ENCODE peak calls at places on chromosome 15, in ten cellular contexts. B, T, K, Q, P, A, F, Z, L and R are unnamed samples.

GRCh38 chr15:71800835-71801745 is 9.3 kb upstream of the NR2E3 start:
- DNase-seq in B (peak), T (no peak), K (no peak), Q (peak), P (no peak), A (peak), F (peak), Z (peak), L (peak), R (peak)

GRCh38 chr15:20356444-20357138 is 185.0 kb downstream of the GOLGA6L6 start:
- DNase-seq in B (no peak), T (peak), K (peak), Q (no peak), P (no peak), A (peak), F (no peak), Z (no peak), L (no peak), R (no peak)

GRCh38 chr15:78203346-78204225 is 30.8 kb downstream of the ACSBG1 start:
- DNase-seq in B (no peak), T (peak), K (peak), Q (no peak), P (no peak), A (no peak), F (no peak), Z (no peak), L (no peak), R (no peak)

GRCh38 chr15:28098766-28099554 is at the start of gene OCA2:
- DNase-seq in B (peak), T (peak), K (peak), Q (no peak), P (peak), A (peak), F (peak), Z (no peak), L (no peak), R (peak)

GRCh38 chr15:64029111-64029510 is 17.2 kb downstream of the DAPK2 start:
- DNase-seq in B (no peak), T (no peak), K (no peak), Q (no peak), P (no peak), A (no peak), F (no peak), Z (no peak), L (peak), R (no peak)

GRCh38 chr15:80055933-80056332 is 3.5 kb upstream of the ZFAND6 start:
- DNase-seq in B (no peak), T (no peak), K (no peak), Q (no peak), P (no peak), A (no peak), F (no peak), Z (no peak), L (no peak), R (no peak)

GRCh38 chr15:74950078-74951000 is 6.2 kb downstream of the RPP25 start:
- DNase-seq in B (peak), T (peak), K (peak), Q (peak), P (no peak), A (peak), F (peak), Z (peak), L (peak), R (peak)

GRCh38 chr15:91491131-91491950 is 362.2 kb upstream of the SLCO3A1 start:
- DNase-seq in B (peak), T (no peak), K (no peak), Q (no peak), P (no peak), A (no peak), F (no peak), Z (no peak), L (no peak), R (no peak)

GRCh38 chr15:37253877-37254276 is 153.5 kb upstream of the MEIS2 start:
- DNase-seq in B (peak), T (no peak), K (no peak), Q (no peak), P (peak), A (no peak), F (peak), Z (no peak), L (no peak), R (no peak)

GRCh38 chr15:77282333-77282732 is 137.6 kb downstream of the PEAK1 start:
- DNase-seq in B (peak), T (peak), K (no peak), Q (peak), P (peak), A (no peak), F (peak), Z (no peak), L (no peak), R (no peak)

GRCh38 chr15:38053786-38054185 is 119.3 kb downstream of the TMCO5A start:
- DNase-seq in B (no peak), T (no peak), K (no peak), Q (no peak), P (no peak), A (no peak), F (no peak), Z (no peak), L (no peak), R (no peak)